ENCODE peak calls at places on chromosomes 12 and 14, in six cellular contexts. E is nephron progenitor cell, G is Kasumi-1, O is T47D, T is NCI-H1417, S is lower leg skin. U is an unnamed sample.

GRCh38 chr12:59927041-59927440 is 331.2 kb downstream of the SLC16A7 start:
- DNase-seq in O (no peak), G (no peak), S (no peak), T (no peak), E (no peak), U (no peak)

GRCh38 chr14:36820111-36820709 is 158.6 kb downstream of the PAX9 start:
- DNase-seq in S (no peak), G (no peak), O (no peak), T (peak), E (no peak), U (no peak)

GRCh38 chr12:54018608-54018984 is 9.6 kb upstream of the HOXC6 start:
- DNase-seq in S (peak), T (peak), E (peak), O (no peak), G (no peak), U (no peak)

GRCh38 chr14:37057776-37058175 is 114.6 kb downstream of the SLC25A21 start:
- DNase-seq in T (no peak), O (no peak), E (no peak), G (no peak), S (no peak), U (no peak)

GRCh38 chr12:41962171-41962572 is 182.5 kb downstream of the GXYLT1 start:
- DNase-seq in S (no peak), G (no peak), T (no peak), E (no peak), O (no peak), U (no peak)

GRCh38 chr14:48035836-48036235 is 360.4 kb upstream of the MDGA2 start:
- DNase-seq in E (no peak), G (no peak), O (no peak), T (no peak), S (no peak), U (no peak)

GRCh38 chr12:79371226-79371625 is 319.5 kb downstream of the PAWR start:
- DNase-seq in T (no peak), G (no peak), E (no peak), S (no peak), O (no peak), U (no peak)

GRCh38 chr14:67940894-67941455 is 121.4 kb downstream of the RAD51B start:
- DNase-seq in S (no peak), O (no peak), T (no peak), E (no peak), G (no peak), U (no peak)

GRCh38 chr12:25051583-25052190 is 102.8 kb upstream of the BCAT1 start:
- DNase-seq in G (peak), S (no peak), T (no peak), O (no peak), E (no peak), U (no peak)